ENCODE peak calls at places on chromosomes 2 and 18, in six cellular contexts. C, R, V, A, S and G are unnamed samples.

GRCh38 chr2:222518570-222519381 is 94.4 kb downstream of the SGPP2 start:
- DNase-seq in C (no peak), V (peak), R (peak), S (no peak), A (no peak), G (no peak)

GRCh38 chr18:27599202-27599829 is 414.2 kb upstream of the CHST9 start:
- DNase-seq in S (no peak), A (no peak), V (peak), C (peak), R (peak), G (no peak)

GRCh38 chr2:168210216-168210897 is 37.0 kb downstream of the STK39 start:
- DNase-seq in S (no peak), A (no peak), C (no peak), V (no peak), R (no peak), G (no peak)

GRCh38 chr18:44568986-44569385 is 111.7 kb upstream of the SETBP1 start:
- DNase-seq in C (peak), R (no peak), V (peak), S (no peak), A (no peak), G (no peak)

GRCh38 chr18:13982136-13982535 is 66.8 kb upstream of the MC2R start:
- DNase-seq in R (no peak), A (no peak), S (no peak), V (no peak), C (no peak), G (no peak)

GRCh38 chr2:172513935-172514586 is 41.8 kb upstream of the PDK1 start:
- DNase-seq in R (no peak), A (no peak), V (no peak), S (no peak), C (no peak), G (peak)

GRCh38 chr2:58812766-58813344 is 571.7 kb upstream of the FANCL start:
- DNase-seq in R (peak), V (no peak), C (no peak), A (no peak), S (no peak), G (no peak)

GRCh38 chr2:127326289-127326945 is 32.5 kb upstream of the ERCC3 start:
- DNase-seq in V (no peak), R (no peak), S (no peak), A (no peak), C (peak), G (no peak)

GRCh38 chr2:131543385-131543891 is 15.8 kb downstream of the CCDC74A start:
- DNase-seq in C (no peak), A (no peak), V (peak), R (no peak), S (no peak), G (no peak)

GRCh38 chr2:17620841-17621240 is 80.3 kb downstream of the VSNL1 start:
- DNase-seq in A (no peak), V (no peak), S (no peak), R (no peak), C (peak), G (no peak)

GRCh38 chr18:63550068-63550467 is 7.9 kb downstream of the SERPINB12 start:
- DNase-seq in R (no peak), S (no peak), C (no peak), V (no peak), A (no peak), G (no peak)

GRCh38 chr2:51000849-51001617 is 30.9 kb downstream of the NRXN1 start:
- DNase-seq in C (no peak), V (no peak), S (no peak), R (no peak), A (no peak), G (no peak)